ENCODE peak calls at places on chromosomes 13 and 19, in six cellular contexts. S is Kasumi-1, P is HT-29, M is iris pigment epithelial cell, Q is left kidney, Y is right lobe of liver. R is an unnamed sample.

GRCh38 chr19:18854982-18855381 is 23.2 kb downstream of the UPF1 start:
- DNase-seq in Y (peak), M (no peak), S (no peak), P (no peak), Q (no peak), R (no peak)

GRCh38 chr19:11963566-11964355 is 1.1 kb upstream of the ZNF763 start:
- DNase-seq in Q (peak), S (peak), M (peak), Y (peak), P (peak), R (peak)

GRCh38 chr19:12899891-12900518 is 9.0 kb downstream of the GCDH start:
- DNase-seq in Q (no peak), Y (no peak), S (no peak), M (no peak), P (no peak), R (no peak)

GRCh38 chr19:30521937-30522336 is 149.8 kb downstream of the ZNF536 start:
- DNase-seq in Q (no peak), M (no peak), P (no peak), S (no peak), Y (no peak), R (no peak)

GRCh38 chr19:35549174-35549788 is 3.9 kb downstream of the TMEM147 start:
- DNase-seq in P (peak), Y (no peak), Q (peak), M (peak), S (peak), R (peak)

GRCh38 chr13:79910869-79911540 is 429.9 kb downstream of the SPRY2 start:
- DNase-seq in P (no peak), M (no peak), Q (no peak), S (no peak), Y (no peak), R (no peak)

GRCh38 chr19:33621065-33621785 is 528 bp upstream of the CHST8 start:
- DNase-seq in S (no peak), P (no peak), Q (no peak), Y (no peak), M (peak), R (peak)

GRCh38 chr13:111533900-111534645 is 213.6 kb downstream of the TEX29 start:
- DNase-seq in P (no peak), S (no peak), Y (no peak), M (no peak), Q (no peak), R (no peak)

GRCh38 chr19:8307400-8307964 is 676 bp downstream of the CD320 start:
- DNase-seq in S (no peak), M (no peak), Q (peak), Y (no peak), P (no peak), R (peak)

GRCh38 chr13:113219311-113219940 is 10.0 kb downstream of the CUL4A start:
- DNase-seq in Y (no peak), S (no peak), M (no peak), Q (no peak), P (no peak), R (no peak)

GRCh38 chr19:18373407-18373891 is 12.5 kb upstream of the GDF15 start:
- DNase-seq in Q (no peak), M (no peak), P (no peak), Y (no peak), S (no peak), R (no peak)

GRCh38 chr19:51681286-51681956 is 11.7 kb upstream of the SPACA6 start:
- DNase-seq in P (peak), M (no peak), Q (peak), Y (no peak), S (no peak), R (peak)

GRCh38 chr19:18274776-18275356 is 614 bp upstream of the IQCN start:
- DNase-seq in P (peak), S (no peak), Y (peak), Q (no peak), M (peak), R (peak)

GRCh38 chr13:68190826-68191225 is 960.7 kb upstream of the PCDH9 start:
- DNase-seq in Q (no peak), Y (no peak), P (peak), M (peak), S (no peak), R (no peak)

GRCh38 chr13:41352935-41353801 is 42.1 kb downstream of the NAA16 start:
- DNase-seq in Q (peak), Y (peak), S (peak), M (peak), P (peak), R (peak)

GRCh38 chr19:27794444-27795042 is 1418.4 kb downstream of the UQCRFS1 start:
- DNase-seq in M (peak), S (no peak), Y (peak), P (no peak), Q (peak), R (peak)

GRCh38 chr13:106417467-106418110 is 117.9 kb downstream of the EFNB2 start:
- DNase-seq in M (no peak), P (peak), Q (peak), S (no peak), Y (no peak), R (no peak)

GRCh38 chr13:99357149-99357596 is 50.0 kb upstream of the GPR183 start:
- DNase-seq in Q (no peak), S (no peak), Y (no peak), P (no peak), M (peak), R (no peak)

GRCh38 chr19:1256646-1257474 is 8.5 kb downstream of the MIDN start:
- DNase-seq in Y (no peak), S (no peak), Q (no peak), M (no peak), P (no peak), R (no peak)

GRCh38 chr13:62357887-62358645 is 942.4 kb upstream of the PCDH20 start:
- DNase-seq in Q (peak), M (peak), P (peak), Y (no peak), S (peak), R (peak)

GRCh38 chr13:110036060-110036459 is 249.7 kb upstream of the IRS2 start:
- DNase-seq in M (no peak), Y (no peak), S (no peak), Q (no peak), P (no peak), R (no peak)

GRCh38 chr13:79194272-79194671 is 211.8 kb downstream of the RBM26 start:
- DNase-seq in Y (no peak), M (no peak), S (peak), P (no peak), Q (no peak), R (no peak)

GRCh38 chr19:1000095-1000494 is at the start of gene GRIN3B:
- DNase-seq in P (no peak), M (no peak), Y (no peak), S (peak), Q (peak), R (peak)

GRCh38 chr13:111051656-111052232 is 63.4 kb upstream of the ARHGEF7 start:
- DNase-seq in Y (no peak), P (no peak), Q (no peak), S (no peak), M (no peak), R (no peak)

GRCh38 chr19:54172413-54172763 is 572 bp downstream of the TMC4 start:
- DNase-seq in P (no peak), Q (no peak), S (no peak), M (no peak), Y (no peak), R (no peak)

GRCh38 chr19:50025794-50026549 is at the start of gene ZNF473:
- DNase-seq in S (peak), M (peak), P (peak), Y (peak), Q (peak), R (peak)

GRCh38 chr19:2270572-2271515 is 11.1 kb downstream of the PEAK3 start:
- DNase-seq in Y (peak), M (peak), S (peak), P (peak), Q (peak), R (peak)

GRCh38 chr19:48152552-48152951 is 17.6 kb downstream of the LIG1 start:
- DNase-seq in P (peak), M (peak), Q (peak), Y (no peak), S (peak), R (peak)

GRCh38 chr13:29817604-29818378 is 32.6 kb downstream of the UBL3 start:
- DNase-seq in Y (no peak), Q (peak), M (no peak), S (peak), P (no peak), R (no peak)

GRCh38 chr19:12783849-12784393 is 7.4 kb upstream of the JUNB start:
- DNase-seq in S (no peak), Q (peak), P (peak), Y (peak), M (no peak), R (no peak)

GRCh38 chr19:48596679-48597465 is 9.7 kb upstream of the SPACA4 start:
- DNase-seq in Y (no peak), P (no peak), Q (no peak), S (no peak), M (no peak), R (no peak)

GRCh38 chr19:1133471-1133929 is 29.7 kb downstream of the GPX4 start:
- DNase-seq in S (peak), Q (no peak), P (no peak), Y (peak), M (no peak), R (peak)

GRCh38 chr13:23391752-23392151 is 41.8 kb downstream of the SACS start:
- DNase-seq in S (no peak), Q (no peak), Y (no peak), P (no peak), M (peak), R (no peak)

GRCh38 chr13:111049791-111050538 is 65.1 kb upstream of the ARHGEF7 start:
- DNase-seq in M (no peak), P (peak), Q (peak), Y (no peak), S (peak), R (peak)

GRCh38 chr19:38392707-38393308 is 4.3 kb downstream of the SPRED3 start:
- DNase-seq in P (peak), Y (no peak), Q (no peak), S (no peak), M (peak), R (no peak)

GRCh38 chr19:55212447-55212846 is 3.1 kb upstream of the PTPRH start:
- DNase-seq in P (peak), M (no peak), Y (no peak), Q (no peak), S (peak), R (peak)

R was measured in GM23338.